ENCODE peak calls at places on chromosomes 5 and 9, in five cellular contexts. K is germinal center, W is mucosa of descending colon, M is T-helper 9 cell, Z is fibroblast of lung. N is an unnamed sample.

GRCh38 chr9:124632077-124632621 is 125.0 kb upstream of the NR5A1 start:
- DNase-seq in K (no peak), W (no peak), M (no peak), Z (peak; percentile 65), N (no peak)

GRCh38 chr5:136374003-136374402 is 8.7 kb upstream of the TRPC7 start:
- DNase-seq in K (no peak), W (no peak), M (no peak), Z (no peak), N (peak; percentile 15)

GRCh38 chr5:90590-91547 is 1.1 kb upstream of the PLEKHG4B start:
- DNase-seq in K (no peak), W (no peak), M (no peak), Z (no peak), N (no peak)

GRCh38 chr9:134781895-134782294 is 98.7 kb upstream of the FCN2 start:
- DNase-seq in K (peak; percentile 20), W (no peak), M (no peak), Z (no peak), N (peak; percentile 61)

GRCh38 chr5:93304851-93305250 is 276.2 kb downstream of the NR2F1-AS1 start:
- DNase-seq in K (no peak), W (no peak), M (no peak), Z (no peak), N (no peak)

GRCh38 chr5:127092690-127093089 is 19.4 kb upstream of the C5orf63 start:
- DNase-seq in K (no peak), W (no peak), M (no peak), Z (peak; percentile 65), N (no peak)

GRCh38 chr5:108700928-108701327 is 46.8 kb upstream of the FER start:
- DNase-seq in K (no peak), W (no peak), M (no peak), Z (no peak), N (no peak)

GRCh38 chr5:96157077-96157780 is 195.6 kb upstream of the ELL2 start:
- DNase-seq in K (no peak), W (peak; percentile 36), M (no peak), Z (no peak), N (no peak)

GRCh38 chr5:142684508-142685031 is 1.3 kb downstream of the FGF1 start:
- DNase-seq in K (no peak), W (no peak), M (no peak), Z (no peak), N (peak; percentile 42)

GRCh38 chr9:94916956-94917355 is 190.5 kb downstream of the AOPEP start:
- DNase-seq in K (no peak), W (no peak), M (no peak), Z (no peak), N (peak; percentile 30)